ENCODE peak calls at places on chromosomes 6 and 20, in ten cellular contexts. G is stomach, Q is fibroblast of the aortic adventitia, H is A549, U is nephron progenitor cell, F is kidney epithelial cell, L is astrocyte of the cerebellum, I is neural crest cell, D is neural progenitor cell, E is H9. B is an unnamed sample.

GRCh38 chr6:99467509-99468106 is 42.5 kb upstream of the PNISR start:
- DNase-seq in Q (peak), G (no peak), L (no peak), I (no peak), H (peak), D (peak), E (no peak), F (no peak), U (no peak), B (no peak)

GRCh38 chr20:13703265-13703664 is 64.5 kb upstream of the TASP1 start:
- DNase-seq in H (no peak), L (no peak), Q (no peak), E (peak), D (no peak), U (no peak), F (no peak), G (no peak), I (no peak), B (no peak)

GRCh38 chr6:37056439-37057127 is 51.1 kb downstream of the FGD2 start:
- DNase-seq in U (no peak), E (peak), G (no peak), F (no peak), Q (no peak), D (no peak), I (no peak), H (peak), L (no peak), B (no peak)

GRCh38 chr6:111938710-111939109 is 65.5 kb upstream of the FYN start:
- DNase-seq in F (peak), I (no peak), Q (peak), E (no peak), D (no peak), L (peak), G (no peak), U (no peak), H (no peak), B (no peak)

GRCh38 chr20:36778831-36779655 is 5.5 kb upstream of the DSN1 start:
- DNase-seq in Q (no peak), E (no peak), U (no peak), F (no peak), D (no peak), H (no peak), I (no peak), L (no peak), G (no peak), B (no peak)

GRCh38 chr6:149014631-149015171 is 267.9 kb downstream of the UST start:
- DNase-seq in H (no peak), Q (no peak), E (peak), D (no peak), L (no peak), U (no peak), I (no peak), F (no peak), G (no peak), B (no peak)

GRCh38 chr6:84416043-84416657 is 188.7 kb upstream of the CEP162 start:
- DNase-seq in I (no peak), L (no peak), Q (peak), U (no peak), E (no peak), F (no peak), H (no peak), G (no peak), D (no peak), B (no peak)

GRCh38 chr20:62922451-62922921 is 3.8 kb downstream of the DIDO1 start:
- DNase-seq in E (no peak), Q (no peak), G (no peak), I (no peak), L (no peak), U (no peak), D (no peak), F (no peak), H (no peak), B (no peak)

GRCh38 chr20:17640875-17641378 is 41.1 kb downstream of the RRBP1 start:
- DNase-seq in L (no peak), I (no peak), F (no peak), U (no peak), D (no peak), Q (no peak), H (no peak), E (no peak), G (no peak), B (no peak)

GRCh38 chr6:43852350-43852864 is 82.4 kb downstream of the VEGFA start:
- DNase-seq in D (no peak), I (no peak), G (no peak), L (no peak), E (no peak), F (no peak), U (no peak), H (no peak), Q (no peak), B (no peak)

GRCh38 chr6:43851204-43851855 is 81.3 kb downstream of the VEGFA start:
- DNase-seq in D (no peak), G (no peak), E (no peak), H (no peak), F (no peak), I (no peak), U (no peak), L (peak), Q (peak), B (no peak)

GRCh38 chr6:43850314-43851203 is 80.5 kb downstream of the VEGFA start:
- DNase-seq in H (no peak), F (no peak), G (no peak), L (no peak), U (no peak), D (no peak), Q (no peak), E (no peak), I (no peak), B (no peak)

GRCh38 chr6:43855247-43855646 is 85.2 kb downstream of the VEGFA start:
- DNase-seq in U (no peak), Q (no peak), D (no peak), F (no peak), H (no peak), G (no peak), L (no peak), E (no peak), I (no peak), B (no peak)

DNA sequence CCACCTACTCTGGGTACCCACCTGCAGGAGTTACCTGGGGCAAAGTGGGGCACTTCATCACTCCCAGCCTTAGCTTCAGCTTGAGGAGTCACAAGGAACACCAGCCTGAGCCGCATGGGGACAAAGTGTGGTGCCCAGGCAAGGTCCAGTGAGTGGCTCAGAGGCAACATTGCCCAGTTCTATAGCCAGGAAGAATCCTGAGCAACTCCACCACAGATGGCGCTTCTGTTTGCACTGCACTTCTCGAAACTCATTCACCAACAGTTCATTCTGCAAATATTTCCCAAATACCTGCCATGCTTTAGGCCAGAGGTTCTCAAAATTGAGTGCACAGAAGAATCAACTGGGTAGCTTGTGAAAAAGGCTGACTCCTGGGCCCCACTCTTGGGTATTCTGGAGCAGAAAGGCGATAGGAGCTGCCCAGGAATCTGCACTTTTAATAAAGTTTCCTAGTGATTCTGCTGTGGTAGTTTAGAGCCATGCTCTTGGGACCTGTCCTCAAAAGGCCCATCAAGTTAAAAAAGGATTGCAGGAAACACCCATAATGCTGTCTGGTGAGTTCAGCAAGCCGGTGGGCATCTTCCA is 83.1 kb downstream of the VEGFA start:
- DNase-seq in L (no peak), Q (no peak), E (no peak), F (no peak), D (no peak), U (no peak), H (no peak), G (no peak), I (no peak), B (no peak)
- TF ChIP-seq CTCF in L (no peak), Q (no peak), E (no peak), F (no peak), D (no peak), U (no peak), H (no peak), G (no peak), I (no peak), B (no peak)

DNA sequence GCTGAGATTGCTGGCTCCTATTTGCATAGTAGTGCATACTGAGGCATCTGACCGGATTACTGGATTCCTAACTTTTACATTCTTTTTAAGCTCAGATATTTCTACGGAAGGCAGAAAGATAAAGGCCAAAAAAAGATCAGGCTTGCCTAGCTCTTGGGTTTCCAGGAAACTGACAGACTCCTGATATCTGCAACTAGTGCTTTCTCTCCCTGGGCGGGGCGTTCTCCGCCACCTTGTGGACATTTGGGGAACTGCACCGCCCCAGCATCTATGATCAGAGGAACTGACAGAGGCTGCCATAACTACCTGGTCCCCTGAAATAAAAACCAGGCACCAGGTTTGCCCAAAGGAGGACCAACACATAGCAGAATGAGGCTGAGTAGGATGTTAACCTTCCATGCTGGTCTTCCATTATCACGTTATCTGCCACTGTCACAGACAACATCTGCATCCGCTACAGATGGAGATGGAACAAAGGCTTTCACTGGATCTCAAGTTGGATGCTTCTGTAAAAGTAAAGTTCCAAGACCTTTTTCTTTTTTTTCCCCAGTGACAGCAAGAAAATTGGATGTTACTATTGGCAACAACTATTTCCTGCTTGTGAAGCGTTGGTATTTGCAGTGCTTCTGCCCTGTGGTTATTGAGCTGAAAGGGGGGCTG is 33.3 kb downstream of the NT5E start:
- DNase-seq in F (no peak), Q (peak), L (no peak), H (peak), G (peak), U (peak), I (peak), E (peak), D (peak), B (peak)
- TF ChIP-seq CTCF in F (peak), Q (peak), L (peak), H (peak), G (no peak), U (peak), I (peak), E (peak), D (peak), B (no peak)

GRCh38 chr6:52829046-52829817 is 11.4 kb downstream of the GSTA5 start:
- DNase-seq in D (no peak), I (no peak), F (no peak), U (no peak), G (no peak), H (no peak), Q (no peak), E (no peak), L (no peak), B (no peak)
- TF ChIP-seq CTCF in D (no peak), I (no peak), F (no peak), U (no peak), G (no peak), H (no peak), Q (no peak), E (no peak), L (no peak), B (no peak)

GRCh38 chr20:23180451-23180921 is 94.4 kb upstream of the CD93 start:
- DNase-seq in G (no peak), L (no peak), H (no peak), I (no peak), U (peak), Q (no peak), E (no peak), D (no peak), F (no peak), B (no peak)

GRCh38 chr20:23174821-23175220 is 88.7 kb upstream of the CD93 start:
- DNase-seq in L (no peak), D (no peak), U (no peak), I (no peak), G (no peak), H (no peak), E (no peak), F (no peak), Q (no peak), B (no peak)

GRCh38 chr20:23179766-23180403 is 93.8 kb upstream of the CD93 start:
- DNase-seq in F (no peak), E (no peak), Q (no peak), U (no peak), D (no peak), H (no peak), L (no peak), G (no peak), I (no peak), B (no peak)

GRCh38 chr20:23178806-23179205 is 92.7 kb upstream of the CD93 start:
- DNase-seq in G (no peak), I (no peak), F (no peak), E (no peak), U (no peak), L (no peak), H (no peak), Q (peak), D (no peak), B (no peak)
- TF ChIP-seq CTCF in G (no peak), I (no peak), F (no peak), E (peak), U (no peak), L (no peak), H (no peak), Q (peak), D (no peak), B (no peak)

GRCh38 chr6:156943167-156943566 is 166.0 kb downstream of the ARID1B start:
- DNase-seq in L (peak), D (no peak), H (no peak), E (no peak), I (no peak), U (no peak), G (no peak), F (no peak), Q (peak), B (no peak)
- TF ChIP-seq CTCF in L (peak), D (no peak), H (no peak), E (no peak), I (no peak), U (no peak), G (no peak), F (peak), Q (no peak), B (no peak)

GRCh38 chr6:34243901-34244884 is 4.6 kb downstream of the SMIM29 start:
- DNase-seq in H (peak), D (no peak), I (no peak), U (no peak), L (peak), G (peak), F (peak), Q (peak), E (peak), B (peak)
- TF ChIP-seq CTCF in H (peak), D (peak), I (peak), U (peak), L (peak), G (no peak), F (peak), Q (peak), E (peak), B (no peak)

GRCh38 chr6:162251257-162251656 is 476.3 kb downstream of the PRKN start:
- DNase-seq in I (no peak), H (no peak), U (no peak), D (peak), L (no peak), F (no peak), E (no peak), Q (no peak), G (no peak), B (no peak)
- TF ChIP-seq CTCF in I (peak), H (no peak), U (peak), D (peak), L (peak), F (peak), E (peak), Q (no peak), G (no peak), B (no peak)

GRCh38 chr6:13147396-13148181 is 180.7 kb downstream of the TBC1D7 start:
- DNase-seq in F (no peak), E (no peak), I (no peak), G (no peak), H (no peak), L (no peak), U (no peak), Q (no peak), D (no peak), B (no peak)
- TF ChIP-seq CTCF in F (no peak), E (peak), I (peak), G (no peak), H (no peak), L (no peak), U (peak), Q (no peak), D (peak), B (no peak)

DNA sequence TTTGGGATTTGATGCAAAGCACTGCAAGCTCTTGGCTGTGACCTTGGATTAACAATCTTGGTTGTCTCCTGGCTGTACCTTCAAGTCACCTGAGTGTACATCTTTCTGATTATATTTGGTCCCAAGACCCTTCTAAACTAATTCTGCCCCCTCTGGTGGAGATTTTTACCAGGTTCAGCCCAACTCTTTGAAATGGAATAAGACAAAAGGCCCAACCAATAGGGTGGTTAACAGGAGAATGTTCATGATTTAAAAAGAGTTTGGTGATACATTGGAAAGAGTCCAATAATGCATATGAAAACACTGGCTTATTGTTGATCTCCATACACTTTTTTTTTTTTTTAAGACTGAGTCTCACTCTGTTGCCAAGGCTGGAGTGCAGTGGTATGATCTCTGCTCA is 77.5 kb upstream of the CD83 start:
- DNase-seq in H (no peak), L (no peak), D (no peak), F (no peak), U (no peak), E (no peak), Q (no peak), G (no peak), I (no peak), B (no peak)
- TF ChIP-seq CTCF in H (no peak), L (no peak), D (peak), F (no peak), U (no peak), E (peak), Q (no peak), G (no peak), I (no peak), B (no peak)

GRCh38 chr6:38499697-38500096 is 140.0 kb downstream of the BTBD9 start:
- DNase-seq in H (no peak), I (no peak), D (no peak), L (no peak), E (no peak), G (no peak), F (no peak), Q (no peak), U (no peak), B (no peak)
- TF ChIP-seq CTCF in H (no peak), I (no peak), D (no peak), L (no peak), E (no peak), G (no peak), F (no peak), Q (no peak), U (no peak), B (no peak)

B was measured in omental fat pad.